ENCODE peak calls at places on chromosome 4, in four cellular contexts. One of them, this sample, is unnamed.

GRCh38 chr4:184368290-184368689 is 106.1 kb downstream of the IRF2 start:
- DNase-seq in A549: no peak
- DNase-seq in AG09319: no peak
- DNase-seq in dermis microvascular lymphatic vessel endothelial cell: no peak
- DNase-seq in this sample: no peak

GRCh38 chr4:62816566-62816965 is 1592.7 kb downstream of the TECRL start:
- DNase-seq in A549: no peak
- DNase-seq in AG09319: no peak
- DNase-seq in dermis microvascular lymphatic vessel endothelial cell: no peak
- DNase-seq in this sample: no peak

GRCh38 chr4:174869334-174869733 is 40.3 kb upstream of the GLRA3 start:
- DNase-seq in A549: no peak
- DNase-seq in AG09319: no peak
- DNase-seq in dermis microvascular lymphatic vessel endothelial cell: no peak
- DNase-seq in this sample: no peak

GRCh38 chr4:130395871-130396270 is 1299.9 kb downstream of the C4orf33 start:
- DNase-seq in A549: no peak
- DNase-seq in AG09319: peak
- DNase-seq in dermis microvascular lymphatic vessel endothelial cell: peak
- DNase-seq in this sample: peak

GRCh38 chr4:2298548-2298991 is 36.7 kb upstream of the MXD4 start:
- DNase-seq in A549: no peak
- DNase-seq in AG09319: no peak
- DNase-seq in dermis microvascular lymphatic vessel endothelial cell: no peak
- DNase-seq in this sample: no peak

GRCh38 chr4:7075962-7076693 is 8.3 kb upstream of the GRPEL1 start:
- DNase-seq in A549: no peak
- DNase-seq in AG09319: no peak
- DNase-seq in dermis microvascular lymphatic vessel endothelial cell: no peak
- DNase-seq in this sample: no peak

GRCh38 chr4:128349921-128350320 is 62.3 kb upstream of the PGRMC2 start:
- DNase-seq in A549: peak
- DNase-seq in AG09319: peak
- DNase-seq in dermis microvascular lymphatic vessel endothelial cell: peak
- DNase-seq in this sample: no peak

GRCh38 chr4:71711044-71711984 is 72.6 kb downstream of the GC start:
- DNase-seq in A549: no peak
- DNase-seq in AG09319: no peak
- DNase-seq in dermis microvascular lymphatic vessel endothelial cell: no peak
- DNase-seq in this sample: no peak

GRCh38 chr4:154073107-154073817 is 284.4 kb upstream of the SFRP2 start:
- DNase-seq in A549: no peak
- DNase-seq in AG09319: peak
- DNase-seq in dermis microvascular lymphatic vessel endothelial cell: no peak
- DNase-seq in this sample: no peak

GRCh38 chr4:6041794-6042193 is 23.6 kb upstream of the C4orf50 start:
- DNase-seq in A549: no peak
- DNase-seq in AG09319: no peak
- DNase-seq in dermis microvascular lymphatic vessel endothelial cell: no peak
- DNase-seq in this sample: no peak

GRCh38 chr4:236028-236427 is 69.2 kb downstream of the ZNF732 start:
- DNase-seq in A549: no peak
- DNase-seq in AG09319: no peak
- DNase-seq in dermis microvascular lymphatic vessel endothelial cell: no peak
- DNase-seq in this sample: no peak

GRCh38 chr4:99402765-99403164 is 32.4 kb downstream of the ADH7 start:
- DNase-seq in A549: no peak
- DNase-seq in AG09319: no peak
- DNase-seq in dermis microvascular lymphatic vessel endothelial cell: no peak
- DNase-seq in this sample: no peak

GRCh38 chr4:153541426-153542096 is 75.4 kb downstream of the TMEM131L start:
- DNase-seq in A549: no peak
- DNase-seq in AG09319: peak
- DNase-seq in dermis microvascular lymphatic vessel endothelial cell: no peak
- DNase-seq in this sample: no peak

GRCh38 chr4:165656399-165656798 is 216.6 kb upstream of the TLL1 start:
- DNase-seq in A549: no peak
- DNase-seq in AG09319: no peak
- DNase-seq in dermis microvascular lymphatic vessel endothelial cell: no peak
- DNase-seq in this sample: no peak

GRCh38 chr4:6591781-6592180 is 16.8 kb downstream of the MAN2B2 start:
- DNase-seq in A549: no peak
- DNase-seq in AG09319: no peak
- DNase-seq in dermis microvascular lymphatic vessel endothelial cell: no peak
- DNase-seq in this sample: no peak

GRCh38 chr4:129358571-129358970 is 262.6 kb downstream of the C4orf33 start:
- DNase-seq in A549: no peak
- DNase-seq in AG09319: peak
- DNase-seq in dermis microvascular lymphatic vessel endothelial cell: no peak
- DNase-seq in this sample: peak

GRCh38 chr4:151801547-151802516 is 41.0 kb upstream of the GATB start:
- DNase-seq in A549: peak
- DNase-seq in AG09319: peak
- DNase-seq in dermis microvascular lymphatic vessel endothelial cell: peak
- DNase-seq in this sample: peak

GRCh38 chr4:77037736-77038135 is 38.1 kb downstream of the CCNI start:
- DNase-seq in A549: no peak
- DNase-seq in AG09319: no peak
- DNase-seq in dermis microvascular lymphatic vessel endothelial cell: no peak
- DNase-seq in this sample: no peak

GRCh38 chr4:143085224-143085623 is 99.5 kb upstream of the USP38 start:
- DNase-seq in A549: no peak
- DNase-seq in AG09319: no peak
- DNase-seq in dermis microvascular lymphatic vessel endothelial cell: no peak
- DNase-seq in this sample: peak

GRCh38 chr4:142297313-142297712 is 548.8 kb downstream of the INPP4B start:
- DNase-seq in A549: no peak
- DNase-seq in AG09319: no peak
- DNase-seq in dermis microvascular lymphatic vessel endothelial cell: no peak
- DNase-seq in this sample: no peak

GRCh38 chr4:114036426-114036825 is 57.0 kb upstream of the ARSJ start:
- DNase-seq in A549: no peak
- DNase-seq in AG09319: no peak
- DNase-seq in dermis microvascular lymphatic vessel endothelial cell: no peak
- DNase-seq in this sample: no peak

GRCh38 chr4:66539745-66540144 is 869.5 kb upstream of the EPHA5 start:
- DNase-seq in A549: peak
- DNase-seq in AG09319: no peak
- DNase-seq in dermis microvascular lymphatic vessel endothelial cell: no peak
- DNase-seq in this sample: no peak

GRCh38 chr4:126242679-126243390 is 928.1 kb downstream of the FAT4 start:
- DNase-seq in A549: no peak
- DNase-seq in AG09319: no peak
- DNase-seq in dermis microvascular lymphatic vessel endothelial cell: no peak
- DNase-seq in this sample: peak

GRCh38 chr4:87011340-87012034 is 76.7 kb downstream of the AFF1 start:
- DNase-seq in A549: peak
- DNase-seq in AG09319: no peak
- DNase-seq in dermis microvascular lymphatic vessel endothelial cell: no peak
- DNase-seq in this sample: peak

GRCh38 chr4:107913283-107913899 is 18.0 kb upstream of the CYP2U1 start:
- DNase-seq in A549: peak
- DNase-seq in AG09319: peak
- DNase-seq in dermis microvascular lymphatic vessel endothelial cell: peak
- DNase-seq in this sample: peak

GRCh38 chr4:159291176-159291575 is 188.3 kb downstream of the RAPGEF2 start:
- DNase-seq in A549: no peak
- DNase-seq in AG09319: no peak
- DNase-seq in dermis microvascular lymphatic vessel endothelial cell: no peak
- DNase-seq in this sample: no peak

GRCh38 chr4:89755210-89755609 is 81.8 kb downstream of the SNCA start:
- DNase-seq in A549: no peak
- DNase-seq in AG09319: no peak
- DNase-seq in dermis microvascular lymphatic vessel endothelial cell: no peak
- DNase-seq in this sample: peak

GRCh38 chr4:82704156-82704555 is 94.4 kb downstream of the SCD5 start:
- DNase-seq in A549: no peak
- DNase-seq in AG09319: no peak
- DNase-seq in dermis microvascular lymphatic vessel endothelial cell: no peak
- DNase-seq in this sample: no peak

GRCh38 chr4:184463158-184463557 is 11.2 kb downstream of the IRF2 start:
- DNase-seq in A549: no peak
- DNase-seq in AG09319: no peak
- DNase-seq in dermis microvascular lymphatic vessel endothelial cell: no peak
- DNase-seq in this sample: no peak

GRCh38 chr4:535924-536281 is 36.9 kb downstream of the PIGG start:
- DNase-seq in A549: no peak
- DNase-seq in AG09319: no peak
- DNase-seq in dermis microvascular lymphatic vessel endothelial cell: no peak
- DNase-seq in this sample: no peak

GRCh38 chr4:19455850-19456602 is 795.7 kb upstream of the SLIT2 start:
- DNase-seq in A549: no peak
- DNase-seq in AG09319: no peak
- DNase-seq in dermis microvascular lymphatic vessel endothelial cell: no peak
- DNase-seq in this sample: no peak